ENCODE peak calls at places on chromosomes 12 and 14, in nine cellular contexts. Q is astrocyte of the spinal cord, V is transverse colon, C is fibroblast of lung, I is A549, D is heart right ventricle, M is upper lobe of right lung, G is left lung, R is SK-N-SH. H is an unnamed sample.

GRCh38 chr14:64303471-64303917 is 9.3 kb upstream of the ESR2 start:
- DNase-seq in Q (peak; percentile 71), R (peak; percentile 65), D (no peak), M (no peak), G (no peak), I (peak; percentile 82), V (no peak), C (peak; percentile 75), H (peak; percentile 53)

GRCh38 chr12:24902521-24903304 is 46.2 kb downstream of the BCAT1 start:
- DNase-seq in V (no peak), G (peak; percentile 43), C (peak; percentile 46), I (no peak), Q (peak; percentile 49), R (no peak), D (no peak), M (peak; percentile 76), H (no peak)

GRCh38 chr12:100295764-100296555 is 29.0 kb downstream of the SCYL2 start:
- DNase-seq in R (no peak), D (no peak), G (no peak), C (peak; percentile 9), M (no peak), I (no peak), V (no peak), Q (no peak), H (no peak)

GRCh38 chr12:108371801-108372344 is 32.8 kb upstream of the CMKLR1 start:
- DNase-seq in D (no peak), C (peak; percentile 36), R (no peak), V (no peak), Q (peak; percentile 45), G (no peak), I (no peak), M (no peak), H (peak; percentile 22)

GRCh38 chr12:238116-238515 is 24.2 kb upstream of the SLC6A12 start:
- DNase-seq in C (no peak), I (no peak), V (no peak), D (no peak), Q (no peak), M (peak; percentile 6), G (no peak), R (no peak), H (no peak)

GRCh38 chr12:21695896-21696295 is 38.3 kb upstream of the LDHB start:
- DNase-seq in Q (peak; percentile 12), V (no peak), M (no peak), R (no peak), G (no peak), D (no peak), C (no peak), I (no peak), H (no peak)

GRCh38 chr12:65335021-65335714 is 56.7 kb downstream of the MSRB3 start:
- DNase-seq in G (no peak), M (no peak), V (no peak), D (no peak), Q (peak; percentile 91), I (peak; percentile 13), R (peak; percentile 4), C (peak; percentile 95), H (peak; percentile 84)

GRCh38 chr14:87332001-87332400 is 661.0 kb downstream of the GALC start:
- DNase-seq in D (no peak), C (peak; percentile 67), I (no peak), Q (peak; percentile 46), R (no peak), V (no peak), M (no peak), G (no peak), H (peak; percentile 60)

GRCh38 chr14:85528080-85528881 is 1.7 kb upstream of the FLRT2 start:
- DNase-seq in V (no peak), M (peak; percentile 16), C (peak; percentile 93), D (no peak), G (no peak), I (peak; percentile 56), R (no peak), Q (peak; percentile 93), H (peak; percentile 84)

GRCh38 chr14:30972882-30973582 is 52.4 kb upstream of the AP4S1 start:
- DNase-seq in Q (no peak), G (no peak), C (no peak), I (no peak), D (no peak), R (no peak), M (no peak), V (no peak), H (no peak)

GRCh38 chr12:3972576-3972975 is 99.4 kb upstream of the PARP11 start:
- DNase-seq in R (no peak), D (no peak), M (no peak), V (no peak), G (no peak), I (no peak), C (no peak), Q (no peak), H (no peak)

GRCh38 chr12:80559766-80560165 is 115.7 kb downstream of the PTPRQ start:
- DNase-seq in G (no peak), V (no peak), M (no peak), Q (no peak), I (no peak), C (no peak), R (no peak), D (no peak), H (no peak)

GRCh38 chr12:110513842-110514241 is 11.7 kb downstream of the RAD9B start:
- DNase-seq in C (no peak), R (no peak), Q (no peak), I (no peak), G (no peak), V (no peak), M (no peak), D (no peak), H (no peak)

GRCh38 chr14:104309657-104310369 is 171.4 kb downstream of the KIF26A start:
- DNase-seq in R (no peak), G (no peak), Q (no peak), D (no peak), C (no peak), I (no peak), V (no peak), M (no peak), H (no peak)

GRCh38 chr12:120740871-120741270 is 15.2 kb downstream of the ACADS start:
- DNase-seq in Q (no peak), V (no peak), I (no peak), G (no peak), C (no peak), M (no peak), D (no peak), R (no peak), H (no peak)

GRCh38 chr12:26711072-26711471 is 121.9 kb downstream of the ITPR2 start:
- DNase-seq in I (no peak), Q (no peak), R (no peak), M (no peak), G (no peak), V (no peak), D (no peak), C (no peak), H (no peak)

GRCh38 chr12:97308576-97309198 is 153.9 kb upstream of the RMST start:
- DNase-seq in C (peak; percentile 75), G (no peak), V (no peak), Q (peak; percentile 62), R (no peak), M (no peak), I (peak; percentile 5), D (no peak), H (peak; percentile 62)

GRCh38 chr12:97309921-97310320 is 152.7 kb upstream of the RMST start:
- DNase-seq in D (no peak), Q (no peak), M (no peak), R (no peak), C (no peak), V (no peak), I (no peak), G (no peak), H (no peak)

GRCh38 chr12:97313471-97314190 is 149.0 kb upstream of the RMST start:
- DNase-seq in M (no peak), I (no peak), V (no peak), D (no peak), G (no peak), R (no peak), Q (peak; percentile 6), C (no peak), H (no peak)

DNA sequence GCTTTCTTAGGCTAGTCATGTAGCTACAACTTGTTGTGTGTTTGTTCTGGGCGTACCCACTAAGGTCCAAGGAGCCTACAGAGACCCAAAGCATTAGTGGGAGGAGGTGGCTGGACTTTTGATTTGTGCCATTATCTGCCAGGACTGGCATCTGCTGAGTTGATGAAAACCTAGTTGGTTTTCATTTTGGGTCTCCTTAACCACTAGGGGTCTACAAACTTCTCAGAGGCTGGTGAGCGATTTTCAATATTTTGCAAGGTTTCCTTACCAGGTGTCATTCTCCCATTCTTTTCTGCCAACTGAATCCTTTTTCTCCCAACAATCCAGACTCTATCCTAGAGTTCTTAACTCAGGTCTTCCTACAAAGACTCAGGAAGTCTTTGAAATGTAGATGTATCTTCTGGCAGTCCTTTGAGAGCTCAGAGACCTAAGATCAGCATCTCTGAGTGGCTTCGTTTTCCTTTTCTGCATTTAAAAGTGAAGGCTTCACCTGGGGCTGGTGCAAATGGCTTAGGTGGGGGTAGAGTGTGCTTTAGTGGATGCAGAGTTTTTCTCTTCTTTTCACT is 150.0 kb upstream of the RMST start:
- DNase-seq in I (no peak), G (no peak), Q (no peak), C (no peak), V (no peak), D (no peak), M (no peak), R (no peak), H (no peak)
- TF ChIP-seq CTCF in I (no peak), G (no peak), Q (no peak), C (no peak), V (no peak), D (no peak), M (no peak), R (peak; percentile 9), H (peak; percentile 23)

GRCh38 chr14:70189678-70190077 is 927 bp upstream of the SLC8A3 start:
- DNase-seq in C (no peak), V (no peak), R (peak; percentile 52), D (no peak), I (no peak), Q (no peak), M (no peak), G (no peak), H (no peak)
- TF ChIP-seq CTCF in C (no peak), V (no peak), R (no peak), D (no peak), I (no peak), Q (no peak), M (no peak), G (no peak), H (no peak)

DNA sequence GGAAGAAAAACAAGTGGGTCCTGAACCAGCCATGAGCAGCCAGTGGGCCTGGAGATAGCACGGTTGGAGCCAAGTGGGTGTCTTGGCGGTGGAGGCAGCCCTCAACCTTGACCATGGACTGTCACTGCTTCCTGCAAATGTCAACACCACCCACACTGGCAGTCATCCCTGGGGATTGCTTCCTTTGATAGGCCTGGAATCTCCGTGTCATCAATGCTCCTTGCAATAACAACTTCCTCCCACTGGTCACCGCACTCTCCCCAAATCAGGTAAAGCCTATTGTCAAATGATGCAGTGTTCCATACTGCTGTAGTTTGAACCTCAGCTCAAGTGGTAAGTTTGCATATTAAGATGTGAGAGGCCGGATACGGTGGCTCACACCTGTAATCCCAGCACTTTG is 129.1 kb downstream of the NTF3 start:
- DNase-seq in M (no peak), V (no peak), R (no peak), C (no peak), G (no peak), I (no peak), Q (no peak), D (no peak), H (no peak)
- TF ChIP-seq CTCF in M (no peak), V (no peak), R (no peak), C (no peak), G (no peak), I (no peak), Q (no peak), D (no peak), H (no peak)

GRCh38 chr12:113461666-113462065 is 10.0 kb downstream of the LHX5 start:
- DNase-seq in R (peak; percentile 68), V (no peak), M (no peak), G (no peak), D (no peak), Q (no peak), C (peak; percentile 14), I (peak; percentile 77), H (no peak)
- TF ChIP-seq CTCF in R (peak; percentile 38), V (peak; percentile 10), M (no peak), G (no peak), D (no peak), Q (peak; percentile 67), C (peak; percentile 48), I (peak; percentile 36), H (peak; percentile 70)

H was measured in astrocyte of the cerebellum.